ENCODE peak calls at places on chromosomes 12 and 14, in nine cellular contexts. O is K562, C is Peyer's patch, V is HFF-Myc, M is RWPE2, X is mesothelial cell of epicardium, N is B cell, P is uterus, Z is neural progenitor cell. Q is an unnamed sample.

GRCh38 chr12:68267892-68268396 is 14.5 kb upstream of the IL22 start:
- DNase-seq in O (no peak), C (no peak), V (no peak), M (no peak), X (no peak), N (no peak), P (no peak), Z (no peak), Q (no peak)

GRCh38 chr14:105840266-105841021 is 314.1 kb downstream of the TMEM121 start:
- DNase-seq in O (no peak), C (peak), V (no peak), M (peak), X (no peak), N (no peak), P (no peak), Z (no peak), Q (no peak)

GRCh38 chr14:80636071-80636470 is 305.5 kb downstream of the CEP128 start:
- DNase-seq in O (no peak), C (no peak), V (no peak), M (no peak), X (no peak), N (no peak), P (no peak), Z (peak), Q (no peak)

GRCh38 chr14:45181806-45182205 is 46.1 kb downstream of the FANCM start:
- DNase-seq in O (no peak), C (no peak), V (no peak), M (no peak), X (no peak), N (no peak), P (no peak), Z (no peak), Q (no peak)

GRCh38 chr12:131038159-131038558 is 84.5 kb downstream of the ADGRD1 start:
- DNase-seq in O (no peak), C (no peak), V (no peak), M (no peak), X (no peak), N (no peak), P (no peak), Z (no peak), Q (no peak)

GRCh38 chr12:78863482-78864427 is 819 bp upstream of the SYT1 start:
- DNase-seq in O (no peak), C (peak), V (no peak), M (peak), X (peak), N (no peak), P (peak), Z (peak), Q (no peak)

GRCh38 chr14:38391334-38391733 is 135.4 kb upstream of the CLEC14A start:
- DNase-seq in O (no peak), C (no peak), V (no peak), M (no peak), X (no peak), N (no peak), P (no peak), Z (no peak), Q (no peak)

GRCh38 chr12:3256103-3256551 is 178.9 kb downstream of the TSPAN9 start:
- DNase-seq in O (no peak), C (no peak), V (no peak), M (no peak), X (no peak), N (no peak), P (no peak), Z (no peak), Q (no peak)

GRCh38 chr12:55736780-55737580 is 5.9 kb upstream of the GDF11 start:
- DNase-seq in O (peak), C (peak), V (no peak), M (no peak), X (no peak), N (peak), P (peak), Z (peak), Q (peak)

GRCh38 chr12:92146865-92147264 is 1.2 kb upstream of the BTG1 start:
- DNase-seq in O (peak), C (no peak), V (no peak), M (no peak), X (no peak), N (no peak), P (no peak), Z (no peak), Q (no peak)

GRCh38 chr14:77761205-77761931 is 412 bp upstream of the SNW1 start:
- DNase-seq in O (peak), C (no peak), V (no peak), M (no peak), X (no peak), N (no peak), P (peak), Z (peak), Q (no peak)

GRCh38 chr12:31687101-31687527 is 27.6 kb downstream of the ETFBKMT start:
- DNase-seq in O (no peak), C (no peak), V (no peak), M (no peak), X (no peak), N (peak), P (no peak), Z (no peak), Q (no peak)

GRCh38 chr12:117513353-117513752 is 151.9 kb upstream of the NOS1 start:
- DNase-seq in O (no peak), C (no peak), V (no peak), M (no peak), X (no peak), N (no peak), P (no peak), Z (no peak), Q (no peak)

GRCh38 chr14:105547741-105548169 is 21.4 kb downstream of the TMEM121 start:
- DNase-seq in O (no peak), C (no peak), V (no peak), M (no peak), X (no peak), N (no peak), P (no peak), Z (no peak), Q (no peak)

GRCh38 chr12:132344601-132345000 is 15.2 kb upstream of the GALNT9 start:
- DNase-seq in O (no peak), C (no peak), V (no peak), M (no peak), X (no peak), N (no peak), P (no peak), Z (no peak), Q (no peak)

GRCh38 chr14:88386395-88386794 is 938 bp downstream of the SPATA7 start:
- DNase-seq in O (no peak), C (no peak), V (no peak), M (no peak), X (no peak), N (no peak), P (no peak), Z (no peak), Q (no peak)

GRCh38 chr12:54004063-54004840 is 4.3 kb downstream of the HOXC9 start:
- DNase-seq in O (peak), C (no peak), V (no peak), M (no peak), X (no peak), N (no peak), P (no peak), Z (no peak), Q (no peak)
- TF ChIP-seq CTCF in O (peak), C (no peak), V (peak), M (peak), X (no peak), N (no peak), P (no peak), Z (no peak), Q (no peak)

DNA sequence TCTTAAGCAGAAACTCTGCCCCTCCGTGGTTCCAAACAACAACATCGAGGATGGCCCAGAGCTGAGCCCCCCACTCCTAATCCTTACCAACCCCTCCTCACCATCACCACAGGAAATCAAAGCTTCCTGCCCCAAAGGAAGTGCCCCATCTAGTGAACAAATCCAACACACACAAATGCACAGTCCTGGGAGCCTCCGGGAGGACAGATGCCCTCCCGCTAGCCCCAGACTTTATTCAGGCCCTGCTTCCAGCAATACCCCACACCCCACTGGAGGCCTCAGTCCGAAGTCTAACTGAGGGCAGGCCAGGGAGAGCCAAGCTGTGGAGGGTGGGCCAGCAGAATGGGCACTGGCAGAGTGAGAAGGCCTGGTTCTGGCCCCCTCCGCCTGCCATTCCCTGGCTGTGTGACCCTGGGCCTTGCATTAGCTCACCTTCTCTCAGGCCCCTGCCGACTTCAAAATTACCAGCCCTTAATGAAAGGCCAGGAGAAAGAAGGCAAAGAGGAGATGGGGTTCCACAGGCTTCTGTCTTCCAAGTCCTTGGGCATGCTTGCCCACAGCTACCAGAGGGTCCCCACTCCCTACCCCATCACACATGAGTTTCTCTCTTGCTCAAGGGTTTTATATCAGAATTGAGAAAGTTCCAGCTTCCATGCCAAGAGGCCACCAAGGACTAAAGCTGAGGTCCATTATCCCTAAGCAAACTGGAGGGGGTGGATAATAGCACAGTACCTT is 2.3 kb downstream of the HDAC7 start:
- DNase-seq in O (no peak), C (no peak), V (no peak), M (no peak), X (no peak), N (no peak), P (no peak), Z (peak), Q (no peak)
- TF ChIP-seq CTCF in O (peak), C (no peak), V (peak), M (peak), X (no peak), N (no peak), P (no peak), Z (peak), Q (no peak)

DNA sequence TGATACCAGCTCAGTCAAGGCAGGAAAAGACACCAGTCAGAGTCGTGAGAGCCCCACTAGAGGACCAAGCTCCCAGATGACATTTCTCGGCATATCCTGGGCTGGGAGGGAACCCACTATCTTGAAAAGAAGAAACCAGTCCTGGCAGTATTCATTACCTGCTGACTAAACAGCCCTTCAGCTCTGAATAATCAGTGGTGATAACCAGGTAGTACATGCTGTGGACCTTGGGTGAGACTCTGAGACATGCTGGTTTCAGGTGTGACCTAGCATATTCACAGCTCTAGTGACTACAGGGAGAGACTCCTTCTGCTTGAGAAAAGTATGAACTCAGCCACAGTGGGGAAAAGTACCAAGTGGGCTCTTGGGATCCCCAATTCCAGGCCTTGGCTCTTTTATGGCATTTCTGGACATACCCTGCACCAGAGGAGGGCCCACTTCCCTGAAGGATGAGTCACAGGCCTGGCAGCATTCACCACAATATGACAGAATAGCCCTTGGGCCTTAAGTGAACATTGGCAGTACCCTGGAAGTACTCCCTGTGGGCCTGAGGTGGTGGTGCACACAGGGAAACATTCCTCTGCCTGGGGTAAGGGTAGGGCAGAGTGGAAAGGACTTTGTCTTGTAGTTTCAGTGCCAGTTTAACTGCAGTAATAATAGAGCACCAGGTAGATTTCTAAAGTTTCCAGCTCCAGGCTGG is 82.6 kb upstream of the SLC38A4 start:
- DNase-seq in O (no peak), C (no peak), V (no peak), M (no peak), X (no peak), N (no peak), P (no peak), Z (no peak), Q (no peak)
- TF ChIP-seq CTCF in O (no peak), C (no peak), V (no peak), M (no peak), X (no peak), N (no peak), P (no peak), Z (no peak), Q (no peak)

DNA sequence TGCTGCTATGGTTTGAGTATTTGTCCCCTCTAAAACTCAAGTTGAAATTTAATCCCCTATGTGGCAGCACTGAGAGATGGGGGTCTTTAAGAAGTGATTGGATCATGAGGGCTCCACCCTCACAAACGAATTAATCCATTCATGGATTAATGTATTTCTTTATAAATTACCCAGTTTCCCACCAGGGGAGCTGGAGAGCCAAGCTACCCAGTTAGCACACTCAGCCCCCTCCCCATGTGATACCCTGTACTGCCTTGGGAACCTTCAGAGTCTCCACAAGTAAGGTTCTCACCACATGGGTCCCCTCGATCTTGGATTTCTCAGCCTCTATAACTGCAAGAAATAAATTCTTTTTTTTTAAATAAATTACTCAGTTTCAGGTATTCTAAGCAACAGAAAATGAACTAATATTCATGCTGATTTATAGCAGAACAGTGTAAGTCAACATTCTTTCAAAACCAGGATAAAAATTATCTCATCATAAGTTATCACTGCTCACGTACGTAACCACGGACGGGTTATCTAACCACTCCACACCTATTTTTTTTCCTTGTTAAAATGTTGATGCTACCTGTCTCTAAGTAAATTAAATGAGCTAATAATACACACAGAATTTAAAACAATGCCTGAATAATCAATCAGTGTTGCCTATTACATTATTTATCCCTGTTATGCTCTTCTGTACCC is 3.6 kb downstream of the NAP1L1 start:
- DNase-seq in O (peak), C (no peak), V (no peak), M (no peak), X (no peak), N (no peak), P (no peak), Z (peak), Q (no peak)
- TF ChIP-seq CTCF in O (peak), C (no peak), V (peak), M (no peak), X (no peak), N (peak), P (no peak), Z (peak), Q (no peak)

DNA sequence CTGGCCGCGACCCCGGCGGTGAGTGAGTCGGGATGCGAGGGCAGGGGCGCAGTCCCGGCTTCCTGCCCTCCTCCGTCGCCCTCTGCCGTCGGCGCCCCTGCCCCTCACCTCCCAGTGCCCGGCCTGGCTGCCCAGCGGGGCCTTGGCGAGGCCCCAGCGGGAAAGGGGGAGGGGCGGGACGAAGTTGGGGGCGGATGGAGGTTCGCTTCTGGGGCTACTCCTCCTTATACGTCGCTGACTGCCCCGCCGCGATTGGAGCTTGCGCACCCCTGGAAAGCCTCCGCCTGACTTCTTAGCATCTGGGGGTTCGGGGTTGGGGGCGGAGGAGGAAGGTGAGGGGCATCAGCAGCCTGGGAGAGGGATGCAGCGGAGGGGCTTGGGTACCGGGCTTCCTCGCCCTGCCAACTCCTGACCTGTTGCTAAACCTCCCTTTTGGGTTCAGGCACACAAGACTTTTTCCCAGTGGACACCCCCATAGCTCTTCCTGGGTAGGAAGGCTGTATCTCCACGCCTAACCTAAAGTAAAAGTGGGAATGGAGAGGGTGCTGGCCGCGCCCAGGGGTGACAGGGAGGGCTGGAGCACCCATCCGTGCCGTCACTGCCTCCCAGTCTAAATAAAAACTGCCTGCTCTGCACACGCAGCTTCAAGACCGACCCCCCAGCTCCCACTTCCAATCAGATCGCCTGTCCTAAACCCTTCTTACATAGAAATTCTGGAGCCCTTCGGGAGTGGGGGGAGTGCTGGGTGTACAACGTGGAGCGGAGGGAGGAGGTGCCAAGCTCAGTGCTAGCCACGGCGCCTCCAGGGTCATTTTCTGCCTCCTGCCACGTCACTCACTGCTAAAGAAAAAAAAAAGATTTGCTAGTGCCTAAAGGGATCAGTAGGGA is 585 bp downstream of the TMEM263 start:
- DNase-seq in O (peak), C (peak), V (peak), M (peak), X (peak), N (no peak), P (peak), Z (peak), Q (peak)
- TF ChIP-seq CTCF in O (no peak), C (no peak), V (no peak), M (peak), X (no peak), N (peak), P (no peak), Z (peak), Q (no peak)

GRCh38 chr14:31084385-31084784 is 58.2 kb upstream of the STRN3 start:
- DNase-seq in O (peak), C (no peak), V (no peak), M (no peak), X (no peak), N (peak), P (no peak), Z (peak), Q (no peak)
- TF ChIP-seq CTCF in O (peak), C (no peak), V (no peak), M (peak), X (no peak), N (no peak), P (no peak), Z (peak), Q (no peak)

DNA sequence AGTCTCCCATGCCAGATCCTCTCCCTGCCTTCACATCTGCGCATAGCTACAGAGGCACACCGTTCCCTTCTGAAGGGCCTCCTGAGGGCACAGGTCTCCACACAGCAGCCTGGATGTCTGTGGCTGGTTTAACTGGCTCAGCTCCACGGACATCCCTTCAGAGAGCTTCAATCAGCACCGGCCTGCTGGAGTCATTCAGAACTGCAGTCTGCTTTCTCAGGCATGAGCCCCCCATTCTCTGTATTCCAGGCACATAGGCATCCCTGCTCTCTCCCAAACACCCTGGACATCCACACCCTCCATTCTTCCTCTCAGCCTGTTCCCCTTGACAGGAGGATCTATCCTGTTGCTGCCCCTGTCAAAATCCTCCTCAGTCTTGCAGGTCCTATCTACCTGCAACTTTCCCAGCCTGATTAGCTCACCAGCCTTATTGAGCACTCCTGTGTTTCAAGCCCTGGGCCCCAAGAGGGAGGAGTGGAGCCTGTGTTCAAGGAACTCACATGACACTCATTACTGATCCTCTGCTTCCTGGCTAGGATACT is 2.9 kb upstream of the DHRS2 start:
- DNase-seq in O (no peak), C (no peak), V (no peak), M (no peak), X (no peak), N (no peak), P (no peak), Z (peak), Q (no peak)
- TF ChIP-seq CTCF in O (no peak), C (no peak), V (no peak), M (no peak), X (no peak), N (no peak), P (no peak), Z (peak), Q (no peak)

Q was measured in natural killer cell.